ENCODE peak calls at places on chromosomes 16 and 17, in eight cellular contexts. F, G, D, R, Q, L, W and U are unnamed samples.

GRCh38 chr16:59369523-59369922 is 635.4 kb upstream of the GOT2 start:
- DNase-seq in F (no peak), G (no peak), D (no peak), R (no peak), Q (no peak), L (no peak), W (no peak), U (no peak)

GRCh38 chr17:34826332-34826731 is 134.9 kb downstream of the CCT6B start:
- DNase-seq in F (no peak), G (no peak), D (no peak), R (no peak), Q (no peak), L (no peak), W (no peak), U (no peak)

GRCh38 chr17:82880620-82881019 is 40.8 kb upstream of the ZNF750 start:
- DNase-seq in F (no peak), G (no peak), D (no peak), R (no peak), Q (no peak), L (no peak), W (no peak), U (no peak)

GRCh38 chr17:57691939-57692338 is 53.2 kb downstream of the CCDC182 start:
- DNase-seq in F (no peak), G (no peak), D (no peak), R (no peak), Q (no peak), L (no peak), W (no peak), U (no peak)

GRCh38 chr16:77480671-77481315 is 46.0 kb upstream of the ADAMTS18 start:
- DNase-seq in F (no peak), G (no peak), D (no peak), R (no peak), Q (no peak), L (no peak), W (no peak), U (no peak)

GRCh38 chr17:4974064-4974670 is 6.5 kb upstream of the SPAG7 start:
- DNase-seq in F (no peak), G (no peak), D (no peak), R (no peak), Q (no peak), L (no peak), W (no peak), U (no peak)

GRCh38 chr16:86156155-86156554 is 257.2 kb downstream of the IRF8 start:
- DNase-seq in F (no peak), G (no peak), D (no peak), R (no peak), Q (no peak), L (no peak), W (no peak), U (no peak)

GRCh38 chr16:242281-242680 is 7.7 kb downstream of the FAM234A start:
- DNase-seq in F (no peak), G (no peak), D (no peak), R (no peak), Q (no peak), L (no peak), W (no peak), U (no peak)

GRCh38 chr16:86618431-86619262 is 40.3 kb downstream of the FOXL1 start:
- DNase-seq in F (no peak), G (no peak), D (no peak), R (no peak), Q (no peak), L (no peak), W (no peak), U (no peak)

GRCh38 chr17:676060-676745 is 38.4 kb downstream of the VPS53 start:
- DNase-seq in F (no peak), G (no peak), D (no peak), R (no peak), Q (no peak), L (peak), W (no peak), U (no peak)

GRCh38 chr17:55750750-55751641 is at the start of gene PCTP:
- DNase-seq in F (peak), G (peak), D (no peak), R (peak), Q (peak), L (peak), W (peak), U (peak)

GRCh38 chr17:4101127-4101798 is 41.6 kb downstream of the ZZEF1 start:
- DNase-seq in F (no peak), G (no peak), D (no peak), R (no peak), Q (no peak), L (no peak), W (no peak), U (no peak)

GRCh38 chr16:50313596-50314483 is 47.5 kb downstream of the ADCY7 start:
- DNase-seq in F (no peak), G (peak), D (no peak), R (peak), Q (no peak), L (peak), W (no peak), U (peak)

GRCh38 chr16:70396209-70396904 is 42.5 kb downstream of the ST3GAL2 start:
- DNase-seq in F (no peak), G (no peak), D (no peak), R (no peak), Q (no peak), L (no peak), W (no peak), U (no peak)

GRCh38 chr17:40415390-40415789 is 2.3 kb downstream of the TOP2A start:
- DNase-seq in F (no peak), G (no peak), D (no peak), R (no peak), Q (no peak), L (no peak), W (peak), U (no peak)

GRCh38 chr16:69345923-69346322 is 5.7 kb downstream of the TMED6 start:
- DNase-seq in F (no peak), G (no peak), D (no peak), R (no peak), Q (no peak), L (no peak), W (no peak), U (no peak)

GRCh38 chr16:3696425-3697218 is 20.7 kb downstream of the TRAP1 start:
- DNase-seq in F (no peak), G (no peak), D (no peak), R (peak), Q (no peak), L (no peak), W (no peak), U (no peak)

GRCh38 chr16:20611975-20612471 is 35.9 kb upstream of the ACSM2B start:
- DNase-seq in F (no peak), G (no peak), D (no peak), R (peak), Q (no peak), L (no peak), W (no peak), U (peak)

GRCh38 chr16:67463059-67463458 is 17.9 kb downstream of the ATP6V0D1 start:
- DNase-seq in F (peak), G (no peak), D (no peak), R (no peak), Q (no peak), L (no peak), W (no peak), U (no peak)

GRCh38 chr16:29809850-29810698 is 1.9 kb upstream of the PRRT2 start:
- DNase-seq in F (no peak), G (no peak), D (no peak), R (no peak), Q (no peak), L (no peak), W (peak), U (peak)

GRCh38 chr17:39270923-39271322 is 45.2 kb upstream of the STAC2 start:
- DNase-seq in F (no peak), G (no peak), D (no peak), R (no peak), Q (peak), L (no peak), W (peak), U (no peak)

GRCh38 chr16:85386467-85387170 is 226.5 kb upstream of the GSE1 start:
- DNase-seq in F (no peak), G (peak), D (no peak), R (no peak), Q (no peak), L (no peak), W (no peak), U (no peak)

GRCh38 chr17:62935481-62935880 is 30.6 kb upstream of the TANC2 start:
- DNase-seq in F (no peak), G (no peak), D (no peak), R (no peak), Q (no peak), L (no peak), W (no peak), U (no peak)

GRCh38 chr16:2964416-2965223 is 545 bp downstream of the KREMEN2 start:
- DNase-seq in F (peak), G (peak), D (no peak), R (peak), Q (peak), L (no peak), W (peak), U (no peak)

GRCh38 chr16:11094075-11094593 is 149.8 kb downstream of the CLEC16A start:
- DNase-seq in F (peak), G (no peak), D (no peak), R (no peak), Q (peak), L (no peak), W (no peak), U (no peak)

GRCh38 chr17:30237296-30238002 is 2.0 kb upstream of the SLC6A4 start:
- DNase-seq in F (no peak), G (peak), D (no peak), R (no peak), Q (no peak), L (no peak), W (peak), U (peak)

GRCh38 chr16:11017499-11017898 is 73.1 kb downstream of the CLEC16A start:
- DNase-seq in F (no peak), G (no peak), D (no peak), R (no peak), Q (no peak), L (no peak), W (no peak), U (no peak)

GRCh38 chr16:31696968-31697743 is 169.5 kb downstream of the AHSP start:
- DNase-seq in F (no peak), G (no peak), D (no peak), R (no peak), Q (peak), L (no peak), W (peak), U (no peak)

GRCh38 chr16:1752853-1753252 is 18.5 kb downstream of the NME3 start:
- DNase-seq in F (no peak), G (no peak), D (no peak), R (no peak), Q (no peak), L (no peak), W (no peak), U (no peak)

GRCh38 chr17:66673668-66674276 is 161.1 kb upstream of the CACNG5 start:
- DNase-seq in F (peak), G (peak), D (no peak), R (peak), Q (peak), L (peak), W (peak), U (peak)

GRCh38 chr17:15265131-15265530 is at the start of gene PMP22:
- DNase-seq in F (peak), G (no peak), D (no peak), R (no peak), Q (no peak), L (no peak), W (peak), U (no peak)

GRCh38 chr17:5931611-5932010 is 138.6 kb upstream of the WSCD1 start:
- DNase-seq in F (peak), G (no peak), D (no peak), R (no peak), Q (no peak), L (no peak), W (no peak), U (no peak)

GRCh38 chr17:56320443-56320842 is 167.2 kb downstream of the ANKFN1 start:
- DNase-seq in F (no peak), G (no peak), D (no peak), R (no peak), Q (no peak), L (no peak), W (peak), U (no peak)

GRCh38 chr16:67109407-67110135 is at the start of gene PHAF1:
- DNase-seq in F (peak), G (peak), D (no peak), R (peak), Q (peak), L (peak), W (peak), U (peak)

GRCh38 chr16:8907096-8907495 is 24.9 kb downstream of the LITAFD start:
- DNase-seq in F (no peak), G (no peak), D (no peak), R (no peak), Q (no peak), L (no peak), W (no peak), U (no peak)

GRCh38 chr17:69523252-69523861 is 108.9 kb downstream of the MAP2K6 start:
- DNase-seq in F (no peak), G (no peak), D (no peak), R (no peak), Q (peak), L (no peak), W (peak), U (no peak)

GRCh38 chr16:67415872-67416793 is at the start of gene ZDHHC1:
- DNase-seq in F (peak), G (peak), D (no peak), R (peak), Q (no peak), L (peak), W (peak), U (peak)

DNA sequence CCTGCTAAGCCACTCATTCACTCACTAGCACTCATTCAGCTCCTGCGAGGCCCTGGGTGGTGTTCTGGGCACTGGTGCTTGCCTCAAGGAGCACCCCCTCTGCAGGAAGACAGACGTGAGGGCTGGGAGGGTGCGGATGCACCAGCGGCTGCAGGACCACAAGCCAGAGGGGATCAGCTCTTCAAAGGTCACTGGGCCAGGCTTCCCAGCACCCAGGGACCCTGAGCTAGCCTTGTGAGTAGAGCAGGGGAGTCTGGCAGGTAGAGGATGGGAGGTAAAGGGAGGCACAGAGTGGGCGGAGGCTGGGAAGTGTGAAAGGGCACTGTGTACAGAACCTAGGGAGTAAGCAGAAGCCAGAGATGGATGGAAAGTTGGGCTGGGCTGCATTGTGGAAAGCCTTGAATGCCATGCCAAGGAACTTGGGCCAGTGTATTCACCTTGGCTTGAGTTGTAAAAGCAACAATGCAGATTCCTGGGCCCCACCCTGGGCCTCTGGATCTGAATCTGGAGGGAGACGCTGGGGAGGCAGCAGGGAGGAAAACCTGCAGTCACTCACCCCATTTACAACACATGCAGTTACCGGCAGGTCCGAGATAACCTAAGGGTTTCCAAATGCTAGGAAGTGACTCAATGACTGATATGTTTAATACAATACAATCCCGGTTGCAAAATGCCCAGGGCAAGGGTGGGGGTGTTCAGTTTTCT is 1.7 kb downstream of the IL4R start:
- DNase-seq in F (peak), G (peak), D (no peak), R (peak), Q (peak), L (peak), W (peak), U (peak)
- TF ChIP-seq CTCF in F (no peak), G (no peak), D (no peak), R (no peak), Q (no peak), L (no peak), W (no peak), U (peak)

DNA sequence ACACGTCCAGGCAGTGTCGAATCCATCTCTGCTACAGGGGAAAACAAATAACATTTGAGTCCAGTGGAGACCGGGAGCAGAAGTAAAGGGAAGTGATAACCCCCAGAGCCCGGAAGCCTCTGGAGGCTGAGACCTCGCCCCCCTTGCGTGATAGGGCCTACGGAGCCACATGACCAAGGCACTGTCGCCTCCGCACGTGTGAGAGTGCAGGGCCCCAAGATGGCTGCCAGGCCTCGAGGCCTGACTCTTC is 7.2 kb upstream of the CD68 start:
- DNase-seq in F (no peak), G (no peak), D (no peak), R (no peak), Q (no peak), L (no peak), W (no peak), U (no peak)
- TF ChIP-seq POLR2AphosphoS5 in F (no peak), G (no peak), D (no peak), R (no peak), Q (no peak), L (no peak), W (peak), U (no peak)

DNA sequence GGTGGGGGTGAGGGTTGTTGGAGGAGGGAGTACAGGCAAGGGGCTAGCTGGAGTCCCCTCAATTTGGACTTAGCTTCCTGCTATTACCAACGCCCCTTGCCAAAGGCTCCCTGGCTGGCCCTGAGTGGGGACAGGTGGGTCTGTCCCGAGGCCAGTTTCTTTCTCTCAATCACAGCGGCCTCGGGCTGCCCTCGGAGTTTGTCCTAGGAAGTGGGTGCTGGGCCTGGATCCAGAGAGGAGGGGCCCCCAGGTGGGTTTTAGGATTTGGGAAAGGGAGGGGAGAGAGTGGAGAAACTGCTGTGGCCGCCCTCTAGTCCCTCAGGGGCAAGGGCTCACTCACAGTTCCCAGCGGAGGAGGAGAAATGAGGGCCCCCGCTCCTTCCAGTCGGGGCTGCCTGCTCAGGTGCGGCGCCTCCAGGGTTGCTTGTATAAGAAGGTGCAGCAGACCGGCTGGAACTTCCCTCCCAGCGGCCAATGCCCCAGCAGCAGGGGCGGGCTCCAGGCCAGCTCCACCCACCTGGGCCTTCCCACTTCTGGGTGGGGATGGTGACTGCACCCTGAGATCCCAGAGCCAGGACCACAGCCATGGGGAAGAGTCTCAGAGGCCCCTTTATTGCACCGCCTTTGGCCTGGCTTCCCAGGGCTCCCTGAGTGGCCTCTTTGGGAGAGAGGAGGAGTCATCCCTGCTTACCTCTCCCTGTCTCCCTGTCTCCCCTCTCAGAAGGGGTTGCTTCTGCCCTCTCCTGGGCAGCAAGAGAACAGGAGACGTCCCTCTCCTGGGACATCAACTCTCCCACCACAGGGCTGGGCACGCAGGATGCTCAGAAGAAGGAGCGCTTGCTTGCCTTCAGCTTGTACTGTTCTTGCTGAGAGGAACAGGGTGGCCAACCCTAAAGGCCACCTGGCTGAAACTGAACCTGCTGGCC is 112.0 kb upstream of the SMURF2 start:
- DNase-seq in F (peak), G (peak), D (no peak), R (peak), Q (peak), L (peak), W (peak), U (peak)
- TF ChIP-seq CTCF in F (no peak), G (peak), D (no peak), R (no peak), Q (peak), L (no peak), W (peak), U (no peak)

GRCh38 chr16:88856828-88857727 is at the start of the genes GALNS and TRAPPC2L:
- DNase-seq in F (peak), G (peak), D (peak), R (peak), Q (peak), L (peak), W (peak), U (peak)

GRCh38 chr16:88855736-88856121 is 1.0 kb downstream of the GALNS start:
- DNase-seq in F (no peak), G (no peak), D (no peak), R (no peak), Q (no peak), L (peak), W (no peak), U (no peak)

GRCh38 chr16:88857728-88858339 is 907 bp downstream of the TRAPPC2L start:
- DNase-seq in F (peak), G (peak), D (no peak), R (peak), Q (peak), L (peak), W (peak), U (peak)

GRCh38 chr16:88855176-88855575 is 1.6 kb downstream of the GALNS start:
- DNase-seq in F (no peak), G (no peak), D (no peak), R (no peak), Q (no peak), L (no peak), W (no peak), U (no peak)

DNA sequence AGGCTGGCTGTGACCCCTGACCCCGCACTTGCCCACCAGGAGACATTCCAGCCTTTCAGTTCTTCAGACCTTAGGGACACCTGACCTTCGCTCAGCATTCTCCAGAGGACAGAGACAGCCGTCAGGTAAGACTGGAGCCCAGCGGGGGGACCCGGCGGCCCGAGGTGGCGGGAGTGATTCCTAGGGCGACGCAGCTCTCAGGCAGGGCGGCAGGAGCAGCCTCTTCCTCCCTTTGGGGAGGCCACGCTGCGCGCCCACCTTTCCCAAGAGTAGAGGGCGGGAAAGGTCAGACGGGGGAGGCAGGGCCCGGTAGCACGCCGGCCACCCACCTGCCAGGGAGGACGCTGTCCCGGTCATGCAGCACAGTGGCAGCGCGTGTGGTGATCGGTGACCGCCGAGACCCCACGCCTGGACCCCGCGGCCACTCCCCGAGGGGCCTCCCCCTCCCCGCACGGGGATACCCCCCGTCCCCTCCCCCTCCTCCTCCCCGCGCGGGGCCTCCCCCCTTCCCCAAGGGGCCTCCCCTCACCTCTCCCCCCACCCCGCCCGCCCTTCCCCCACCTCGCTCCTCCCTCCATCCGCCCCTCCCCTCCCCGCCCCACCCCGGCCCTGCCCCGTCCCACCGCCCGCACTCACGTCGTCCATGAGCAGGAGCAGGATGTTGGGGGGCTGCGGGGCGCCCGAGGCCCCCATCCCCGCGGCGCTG is 472 bp downstream of the GALNS start:
- DNase-seq in F (peak), G (peak), D (no peak), R (no peak), Q (no peak), L (no peak), W (peak), U (no peak)
- TF ChIP-seq POLR2AphosphoS5 in F (no peak), G (no peak), D (no peak), R (no peak), Q (no peak), L (no peak), W (no peak), U (no peak)

GRCh38 chr17:33459078-33459940 is 166.2 kb upstream of the ASIC2 start:
- DNase-seq in F (no peak), G (no peak), D (no peak), R (no peak), Q (no peak), L (no peak), W (peak), U (no peak)
- TF ChIP-seq CTCF in F (no peak), G (peak), D (no peak), R (no peak), Q (no peak), L (no peak), W (peak), U (no peak)

GRCh38 chr16:56357765-56358322 is 67.5 kb downstream of the AMFR start:
- DNase-seq in F (peak), G (peak), D (no peak), R (peak), Q (no peak), L (no peak), W (peak), U (no peak)
- TF ChIP-seq POLR2AphosphoS5 in F (no peak), G (no peak), D (no peak), R (no peak), Q (no peak), L (no peak), W (no peak), U (no peak)